ENCODE peak calls at places on chromosomes 2 and 18, in seven cellular contexts. A is astrocyte of the spinal cord, E is H7, S is NCI-H460, R is ascending aorta, Q is NCI-H1417, T is HTR-8/SVneo. P is an unnamed sample.

GRCh38 chr2:88517759-88518201 is 65.3 kb upstream of the FOXI3 start:
- DNase-seq in Q (no peak), R (no peak), T (no peak), A (no peak), S (no peak), E (peak; percentile 69), P (peak; percentile 89)

GRCh38 chr2:138221358-138221757 is 257.1 kb downstream of the HNMT start:
- DNase-seq in T (no peak), R (no peak), A (no peak), E (no peak), S (no peak), Q (no peak), P (no peak)

GRCh38 chr18:4144201-4144600 is 310.9 kb downstream of the DLGAP1 start:
- DNase-seq in S (no peak), Q (no peak), T (no peak), E (no peak), A (no peak), R (no peak), P (peak; percentile 81)

GRCh38 chr2:234502285-234502918 is 5.5 kb upstream of the ARL4C start:
- DNase-seq in R (no peak), E (no peak), A (peak; percentile 85), Q (no peak), S (peak; percentile 11), T (peak; percentile 72), P (peak; percentile 54)

GRCh38 chr18:57768557-57769326 is 34.4 kb downstream of the ATP8B1 start:
- DNase-seq in S (no peak), A (peak; percentile 47), Q (peak; percentile 40), T (no peak), E (no peak), R (no peak), P (no peak)

GRCh38 chr2:239121600-239122012 is 273.7 kb downstream of the TWIST2 start:
- DNase-seq in T (no peak), A (no peak), Q (no peak), R (no peak), E (no peak), S (no peak), P (no peak)

GRCh38 chr2:191869781-191870180 is 22.9 kb upstream of the CAVIN2 start:
- DNase-seq in S (no peak), T (no peak), A (no peak), E (no peak), Q (no peak), R (no peak), P (no peak)

GRCh38 chr2:65885266-65885665 is 452.9 kb upstream of the SPRED2 start:
- DNase-seq in T (no peak), A (no peak), R (no peak), E (no peak), S (no peak), Q (no peak), P (no peak)

GRCh38 chr2:107278672-107279071 is 392.7 kb upstream of the ST6GAL2 start:
- DNase-seq in T (no peak), A (no peak), E (no peak), Q (no peak), R (no peak), S (no peak), P (peak; percentile 25)

GRCh38 chr2:226837787-226838603 is 2.1 kb downstream of the RHBDD1 start:
- DNase-seq in A (no peak), S (no peak), Q (no peak), R (no peak), E (no peak), T (no peak), P (no peak)

GRCh38 chr2:26640331-26640745 is 828 bp downstream of the CIB4 start:
- DNase-seq in E (peak; percentile 79), Q (no peak), T (peak; percentile 94), A (peak; percentile 50), R (no peak), S (peak; percentile 26), P (no peak)

GRCh38 chr18:59878644-59879043 is 21.2 kb upstream of the PMAIP1 start:
- DNase-seq in S (no peak), T (no peak), E (no peak), R (no peak), Q (no peak), A (peak; percentile 19), P (no peak)

GRCh38 chr2:164061129-164061746 is 325.4 kb upstream of the FIGN start:
- DNase-seq in T (peak; percentile 8), E (peak; percentile 20), Q (no peak), S (peak; percentile 45), A (peak; percentile 34), R (no peak), P (peak; percentile 71)

GRCh38 chr2:225948903-225949302 is 549.4 kb downstream of the NYAP2 start:
- DNase-seq in A (no peak), E (peak; percentile 16), R (no peak), T (no peak), Q (no peak), S (no peak), P (peak; percentile 21)

GRCh38 chr2:34291076-34291475 is 692.0 kb upstream of the FAM98A start:
- DNase-seq in Q (no peak), R (no peak), A (no peak), T (no peak), E (no peak), S (no peak), P (no peak)

GRCh38 chr2:233434666-233435375 is 80.5 kb downstream of the DGKD start:
- DNase-seq in Q (no peak), A (no peak), E (no peak), R (no peak), S (no peak), T (no peak), P (no peak)

GRCh38 chr2:6913415-6914157 is 3.6 kb upstream of the RNF144A start:
- DNase-seq in Q (no peak), A (no peak), E (no peak), T (no peak), R (no peak), S (no peak), P (no peak)

GRCh38 chr2:70906439-70907018 is 29.2 kb upstream of the ATP6V1B1 start:
- DNase-seq in T (no peak), E (no peak), R (no peak), A (no peak), S (no peak), Q (no peak), P (no peak)

GRCh38 chr2:161983010-161983651 is 90.9 kb downstream of the DPP4 start:
- DNase-seq in A (no peak), S (no peak), T (no peak), E (no peak), R (no peak), Q (no peak), P (no peak)

GRCh38 chr2:71506754-71507153 is 53.4 kb downstream of the DYSF start:
- DNase-seq in E (no peak), T (no peak), R (no peak), S (no peak), Q (no peak), A (no peak), P (no peak)

GRCh38 chr18:50410894-50411293 is 36.0 kb downstream of the SKA1 start:
- DNase-seq in T (no peak), A (no peak), Q (no peak), S (no peak), E (no peak), R (no peak), P (no peak)

GRCh38 chr2:88307817-88308216 is 137.7 kb downstream of the THNSL2 start:
- DNase-seq in S (peak; percentile 15), A (no peak), R (no peak), Q (no peak), E (peak; percentile 71), T (no peak), P (peak; percentile 74)

GRCh38 chr2:71948781-71949536 is 198.7 kb downstream of the CYP26B1 start:
- DNase-seq in E (no peak), Q (no peak), T (peak; percentile 71), S (no peak), A (no peak), R (no peak), P (no peak)

GRCh38 chr2:220014961-220015360 is 387.5 kb downstream of the SLC4A3 start:
- DNase-seq in T (no peak), Q (no peak), S (no peak), A (no peak), R (no peak), E (no peak), P (no peak)

GRCh38 chr2:167133614-167134013 is 245.3 kb downstream of the XIRP2 start:
- DNase-seq in R (no peak), Q (no peak), T (no peak), S (no peak), A (no peak), E (no peak), P (no peak)

GRCh38 chr2:1367584-1367983 is 45.7 kb upstream of the TPO start:
- DNase-seq in R (no peak), A (no peak), E (no peak), Q (no peak), T (no peak), S (no peak), P (no peak)

GRCh38 chr18:3171631-3172030 is 48.1 kb downstream of the MYOM1 start:
- DNase-seq in T (no peak), E (no peak), Q (no peak), S (no peak), R (no peak), A (no peak), P (no peak)

GRCh38 chr2:100104718-100105677 is 37.4 kb downstream of the AFF3 start:
- DNase-seq in Q (peak; percentile 72), A (peak; percentile 14), S (no peak), T (peak; percentile 11), E (peak; percentile 89), R (no peak), P (peak; percentile 39)

GRCh38 chr2:240451791-240452470 is 16.5 kb downstream of the GPC1 start:
- DNase-seq in A (no peak), R (no peak), Q (no peak), T (no peak), S (no peak), E (no peak), P (no peak)

GRCh38 chr18:11845653-11846052 is 5.6 kb upstream of the CHMP1B start:
- DNase-seq in Q (no peak), T (no peak), S (no peak), E (no peak), A (no peak), R (no peak), P (no peak)

GRCh38 chr2:238006500-238006899 is 39.7 kb downstream of the UBE2F start:
- DNase-seq in Q (no peak), R (no peak), A (no peak), T (no peak), E (no peak), S (no peak), P (no peak)

GRCh38 chr2:137228566-137228965 is 463.2 kb downstream of the THSD7B start:
- DNase-seq in S (peak; percentile 12), T (no peak), A (peak; percentile 63), R (no peak), E (no peak), Q (no peak), P (no peak)

GRCh38 chr2:152505495-152505906 is 170.5 kb downstream of the FMNL2 start:
- DNase-seq in Q (no peak), A (peak; percentile 65), T (no peak), E (no peak), R (no peak), S (peak; percentile 86), P (no peak)

GRCh38 chr18:9516437-9517064 is 41.2 kb downstream of the RALBP1 start:
- DNase-seq in S (peak; percentile 29), A (peak; percentile 55), E (peak; percentile 59), Q (peak; percentile 33), R (no peak), T (peak; percentile 52), P (peak; percentile 42)

GRCh38 chr18:3027301-3027700 is 14.4 kb upstream of the LPIN2 start:
- DNase-seq in Q (no peak), E (no peak), A (no peak), R (no peak), T (no peak), S (no peak), P (no peak)

GRCh38 chr18:7974200-7974874 is 407.2 kb downstream of the PTPRM start:
- DNase-seq in Q (no peak), A (no peak), R (no peak), T (no peak), E (no peak), S (no peak), P (no peak)

GRCh38 chr18:66143029-66143428 is 392.2 kb downstream of the CDH7 start:
- DNase-seq in R (no peak), Q (no peak), S (no peak), E (no peak), T (no peak), A (no peak), P (no peak)

GRCh38 chr2:17086990-17087389 is 421.4 kb upstream of the CYRIA start:
- DNase-seq in R (no peak), Q (no peak), E (no peak), A (no peak), T (no peak), S (no peak), P (no peak)

P was measured in mesendoderm.